ENCODE peak calls at places on chromosomes 6 and 20, in nine cellular contexts. C is activated CD4-positive, CD25-positive, alpha-beta regulatory T cell; O is C1 segment of cervical spinal cord; T is dorsolateral prefrontal cortex; E is activated T-helper 1 cell treated with Interleukin-2 at 50 U/mL for 16 hours; M is HTR-8/SVneo; G is A549; J is choroid plexus epithelial cell; I is H54. X is an unnamed sample.

GRCh38 chr20:57435498-57436222 is 44.5 kb downstream of the RBM38 start:
- DNase-seq in C (no peak), O (peak; percentile 70), T (peak; percentile 86), E (peak; percentile 21), M (peak; percentile 88), G (no peak), J (peak; percentile 29), I (peak; percentile 37), X (peak; percentile 46)

GRCh38 chr20:23147964-23148720 is 62.0 kb upstream of the CD93 start:
- DNase-seq in C (no peak), O (no peak), T (no peak), E (no peak), M (peak; percentile 56), G (peak; percentile 49), J (peak; percentile 54), I (peak; percentile 41), X (peak; percentile 88)

GRCh38 chr6:16414205-16414604 is 175.8 kb downstream of the GMPR start:
- DNase-seq in C (no peak), O (no peak), T (no peak), E (no peak), M (no peak), G (no peak), J (no peak), I (no peak), X (no peak)

GRCh38 chr6:36625161-36625919 is 31.2 kb downstream of the SRSF3 start:
- DNase-seq in C (no peak), O (no peak), T (no peak), E (no peak), M (no peak), G (no peak), J (peak; percentile 74), I (no peak), X (peak; percentile 89)

GRCh38 chr6:106084106-106084963 is 1.8 kb upstream of the PRDM1 start:
- DNase-seq in C (no peak), O (no peak), T (no peak), E (no peak), M (peak; percentile 31), G (peak; percentile 42), J (peak; percentile 88), I (no peak), X (peak; percentile 94)

GRCh38 chr6:52160468-52161104 is 25.6 kb upstream of the IL17A start:
- DNase-seq in C (no peak), O (no peak), T (no peak), E (no peak), M (no peak), G (no peak), J (no peak), I (no peak), X (no peak)

GRCh38 chr6:13814176-13814937 is at the start of gene MCUR1:
- DNase-seq in C (peak; percentile 48), O (peak; percentile 88), T (peak; percentile 81), E (peak; percentile 72), M (peak; percentile 82), G (peak; percentile 60), J (peak; percentile 81), I (peak; percentile 92), X (peak; percentile 78)

GRCh38 chr6:837380-837779 is 144.4 kb upstream of the EXOC2 start:
- DNase-seq in C (no peak), O (no peak), T (no peak), E (no peak), M (no peak), G (peak; percentile 16), J (peak; percentile 31), I (no peak), X (no peak)

GRCh38 chr6:42451146-42451594 is 556 bp downstream of the TRERF1 start:
- DNase-seq in C (no peak), O (no peak), T (no peak), E (no peak), M (peak; percentile 28), G (no peak), J (no peak), I (no peak), X (no peak)

GRCh38 chr20:62123450-62124118 is 1.3 kb downstream of the LSM14B start:
- DNase-seq in C (no peak), O (no peak), T (no peak), E (no peak), M (no peak), G (no peak), J (peak; percentile 73), I (no peak), X (peak; percentile 48)

GRCh38 chr6:35483490-35483889 is 13.4 kb downstream of the TEAD3 start:
- DNase-seq in C (no peak), O (no peak), T (no peak), E (no peak), M (no peak), G (no peak), J (no peak), I (no peak), X (no peak)